ENCODE peak calls at places on chromosomes 4 and X, in eight cellular contexts. F, L, J, C, Z, K, O and H are unnamed samples.

GRCh38 chrX:38175140-38175539 is 45.5 kb downstream of the SRPX start:
- DNase-seq in F (no peak), L (peak), J (no peak), C (no peak), Z (no peak), K (peak), O (no peak), H (peak)

GRCh38 chr4:89161841-89162240 is 50.5 kb downstream of the TIGD2 start:
- DNase-seq in F (no peak), L (no peak), J (no peak), C (no peak), Z (no peak), K (peak), O (no peak), H (no peak)

GRCh38 chrX:139093201-139093600 is 381.7 kb upstream of the FGF13 start:
- DNase-seq in F (no peak), L (no peak), J (no peak), C (no peak), Z (no peak), K (no peak), O (no peak), H (no peak)

GRCh38 chr4:33262809-33263208 is 2542.6 kb downstream of the PCDH7 start:
- DNase-seq in F (no peak), L (no peak), J (no peak), C (no peak), Z (no peak), K (peak), O (no peak), H (peak)

GRCh38 chr4:88672987-88673386 is 24.6 kb downstream of the NAP1L5 start:
- DNase-seq in F (no peak), L (peak), J (no peak), C (no peak), Z (peak), K (peak), O (peak), H (no peak)

GRCh38 chr4:173489514-173489913 is 40.5 kb downstream of the HAND2 start:
- DNase-seq in F (no peak), L (no peak), J (no peak), C (no peak), Z (no peak), K (peak), O (no peak), H (no peak)

GRCh38 chr4:176769519-176769918 is 23.2 kb downstream of the VEGFC start:
- DNase-seq in F (no peak), L (no peak), J (no peak), C (no peak), Z (no peak), K (peak), O (no peak), H (no peak)

GRCh38 chr4:8916251-8916913 is 44.7 kb upstream of the HMX1 start:
- DNase-seq in F (peak), L (no peak), J (no peak), C (peak), Z (no peak), K (no peak), O (peak), H (no peak)

GRCh38 chr4:68985442-68985841 is 33.8 kb upstream of the UGT2A3 start:
- DNase-seq in F (no peak), L (no peak), J (no peak), C (no peak), Z (no peak), K (no peak), O (no peak), H (no peak)

GRCh38 chr4:165874799-165875371 is 1.8 kb downstream of the TLL1 start:
- DNase-seq in F (no peak), L (no peak), J (no peak), C (no peak), Z (no peak), K (peak), O (no peak), H (peak)

GRCh38 chr4:6390357-6390756 is 82.1 kb downstream of the PPP2R2C start:
- DNase-seq in F (no peak), L (no peak), J (no peak), C (no peak), Z (no peak), K (no peak), O (no peak), H (no peak)

GRCh38 chr4:119191505-119191904 is 21.0 kb upstream of the USP53 start:
- DNase-seq in F (no peak), L (no peak), J (no peak), C (no peak), Z (no peak), K (no peak), O (no peak), H (no peak)

GRCh38 chr4:13665711-13666660 is 38.5 kb upstream of the BOD1L1 start:
- DNase-seq in F (no peak), L (no peak), J (no peak), C (no peak), Z (no peak), K (peak), O (no peak), H (no peak)

GRCh38 chrX:331772-332495 is 13.3 kb upstream of the GTPBP6 start:
- DNase-seq in F (no peak), L (no peak), J (no peak), C (no peak), Z (no peak), K (no peak), O (no peak), H (no peak)

GRCh38 chrX:118459494-118459893 is 36.1 kb upstream of the DOCK11 start:
- DNase-seq in F (no peak), L (peak), J (no peak), C (no peak), Z (peak), K (peak), O (peak), H (peak)

GRCh38 chr4:110663206-110663605 is 40.3 kb upstream of the PITX2 start:
- DNase-seq in F (no peak), L (no peak), J (no peak), C (no peak), Z (no peak), K (no peak), O (no peak), H (no peak)

GRCh38 chr4:36900446-36900987 is 344.0 kb upstream of the NWD2 start:
- DNase-seq in F (no peak), L (no peak), J (no peak), C (no peak), Z (no peak), K (no peak), O (no peak), H (no peak)

GRCh38 chr4:81602853-81603252 is 131.1 kb upstream of the RASGEF1B start:
- DNase-seq in F (no peak), L (no peak), J (no peak), C (no peak), Z (no peak), K (no peak), O (no peak), H (no peak)

GRCh38 chr4:72948080-72948479 is 121.4 kb downstream of the COX18 start:
- DNase-seq in F (no peak), L (no peak), J (no peak), C (no peak), Z (no peak), K (no peak), O (no peak), H (no peak)

GRCh38 chr4:13656569-13656988 is 29.1 kb upstream of the BOD1L1 start:
- DNase-seq in F (no peak), L (peak), J (peak), C (peak), Z (peak), K (peak), O (peak), H (peak)

GRCh38 chr4:116878280-116878679 is 207.1 kb downstream of the TRAM1L1 start:
- DNase-seq in F (no peak), L (no peak), J (no peak), C (no peak), Z (no peak), K (no peak), O (no peak), H (no peak)

GRCh38 chr4:11416071-11416766 is 12.5 kb downstream of the HS3ST1 start:
- DNase-seq in F (no peak), L (no peak), J (no peak), C (no peak), Z (no peak), K (no peak), O (no peak), H (no peak)

GRCh38 chrX:2894885-2895292 is 34.2 kb downstream of the ARSD start:
- DNase-seq in F (no peak), L (no peak), J (no peak), C (no peak), Z (no peak), K (peak), O (no peak), H (peak)

GRCh38 chr4:33715996-33716395 is 2528.3 kb downstream of the ARAP2 start:
- DNase-seq in F (no peak), L (no peak), J (no peak), C (no peak), Z (no peak), K (peak), O (no peak), H (peak)

GRCh38 chrX:10582215-10582733 is 38.1 kb downstream of the MID1 start:
- DNase-seq in F (no peak), L (no peak), J (no peak), C (no peak), Z (no peak), K (peak), O (no peak), H (no peak)

GRCh38 chr4:181863846-181864245 is 379.4 kb upstream of the TENM3 start:
- DNase-seq in F (no peak), L (no peak), J (no peak), C (no peak), Z (no peak), K (no peak), O (no peak), H (no peak)

GRCh38 chr4:174170091-174170490 is 113.4 kb downstream of the FBXO8 start:
- DNase-seq in F (no peak), L (no peak), J (no peak), C (no peak), Z (no peak), K (no peak), O (no peak), H (no peak)

GRCh38 chrX:100872161-100872560 is 2.0 kb downstream of the NOX1 start:
- DNase-seq in F (no peak), L (no peak), J (no peak), C (no peak), Z (no peak), K (no peak), O (no peak), H (no peak)

GRCh38 chr4:1668488-1668840 is 15.6 kb downstream of the FAM53A start:
- DNase-seq in F (no peak), L (no peak), J (no peak), C (no peak), Z (no peak), K (no peak), O (no peak), H (no peak)

GRCh38 chrX:45900751-45901150 is 644.5 kb downstream of the ZNF674 start:
- DNase-seq in F (no peak), L (no peak), J (no peak), C (no peak), Z (no peak), K (no peak), O (no peak), H (no peak)

GRCh38 chr4:81466841-81467671 is 4.7 kb downstream of the RASGEF1B start:
- DNase-seq in F (no peak), L (peak), J (peak), C (peak), Z (peak), K (peak), O (peak), H (no peak)